ENCODE peak calls at places on chromosomes 4 and X, in seven cellular contexts. L is dorsolateral prefrontal cortex, F is HCT116, S is tibial artery, X is GM10248, Q is type B pancreatic cell, B is body of pancreas. D is an unnamed sample.
A peak's percentile ranks its signal among the peaks of the same experiment; 100 is the strongest.

GRCh38 chrX:86002076-86002896 is 45.1 kb downstream of the CHM start:
- DNase-seq in L (no peak), F (peak; percentile 7), B (no peak), Q (peak; percentile 72), S (no peak), X (peak; percentile 5), D (peak; percentile 17)

GRCh38 chr4:61359301-61359700 is 159.2 kb downstream of the ADGRL3 start:
- DNase-seq in F (no peak), X (no peak), S (no peak), B (no peak), Q (no peak), L (no peak), D (no peak)

GRCh38 chrX:129762448-129762847 is 17.3 kb upstream of the SASH3 start:
- DNase-seq in F (no peak), B (no peak), S (no peak), L (no peak), Q (no peak), X (no peak), D (no peak)

GRCh38 chr4:53861856-53862610 is 202.4 kb downstream of the CHIC2 start:
- DNase-seq in X (no peak), B (no peak), L (no peak), S (no peak), Q (no peak), F (no peak), D (no peak)

GRCh38 chr4:54268151-54268550 is 39.1 kb downstream of the PDGFRA start:
- DNase-seq in X (no peak), Q (no peak), F (no peak), S (no peak), L (no peak), B (no peak), D (no peak)

GRCh38 chr4:11748169-11748872 is 319.6 kb upstream of the HS3ST1 start:
- DNase-seq in S (no peak), Q (no peak), F (peak; percentile 83), X (no peak), B (no peak), L (no peak), D (no peak)

GRCh38 chrX:87338510-87338909 is 179.1 kb upstream of the KLHL4 start:
- DNase-seq in S (no peak), L (no peak), Q (no peak), X (no peak), F (no peak), B (no peak), D (no peak)

GRCh38 chr4:6655924-6656323 is 15.4 kb downstream of the MRFAP1 start:
- DNase-seq in S (no peak), B (no peak), Q (no peak), X (no peak), L (no peak), F (no peak), D (no peak)

GRCh38 chr4:53480909-53481308 is 103.5 kb downstream of the FIP1L1 start:
- DNase-seq in B (no peak), Q (no peak), S (no peak), L (no peak), X (no peak), F (no peak), D (no peak)

GRCh38 chrX:154734101-154734781 is 16.6 kb downstream of the GAB3 start:
- DNase-seq in L (no peak), X (no peak), F (no peak), B (no peak), Q (no peak), S (peak; percentile 72), D (no peak)

GRCh38 chrX:136635235-136635634 is 12.7 kb upstream of the CD40LG start:
- DNase-seq in X (peak; percentile 12), L (no peak), S (no peak), F (no peak), Q (no peak), B (no peak), D (no peak)

GRCh38 chrX:31449975-31450374 is 378.1 kb upstream of the FTHL17 start:
- DNase-seq in S (no peak), L (no peak), F (no peak), Q (no peak), X (no peak), B (no peak), D (no peak)

GRCh38 chr4:87073187-87073569 is 138.4 kb downstream of the AFF1 start:
- DNase-seq in S (no peak), Q (no peak), B (no peak), X (peak; percentile 37), L (no peak), F (no peak), D (no peak)

GRCh38 chr4:68855771-68856170 is 40.0 kb downstream of the UGT2B10 start:
- DNase-seq in S (no peak), L (no peak), Q (no peak), B (no peak), X (no peak), F (no peak), D (no peak)

GRCh38 chr4:4914059-4914820 is 54.8 kb downstream of the MSX1 start:
- DNase-seq in Q (no peak), S (no peak), L (no peak), F (no peak), X (no peak), B (no peak), D (no peak)

GRCh38 chr4:87896020-87896621 is 63.4 kb downstream of the MEPE start:
- DNase-seq in X (no peak), L (peak; percentile 45), S (no peak), B (no peak), F (peak; percentile 87), Q (no peak), D (no peak)

GRCh38 chr4:24771241-24771640 is 24.1 kb upstream of the SOD3 start:
- DNase-seq in B (no peak), X (no peak), L (no peak), Q (no peak), F (no peak), S (no peak), D (no peak)

GRCh38 chr4:129355031-129355430 is 259.1 kb downstream of the C4orf33 start:
- DNase-seq in S (no peak), X (no peak), F (no peak), Q (no peak), B (no peak), L (no peak), D (no peak)

GRCh38 chr4:65951177-65951576 is 280.9 kb upstream of the EPHA5 start:
- DNase-seq in L (no peak), S (no peak), B (no peak), X (no peak), F (no peak), Q (no peak), D (no peak)

GRCh38 chrX:13825178-13825762 is 8.4 kb upstream of the GPM6B start:
- DNase-seq in S (no peak), B (no peak), X (no peak), Q (no peak), L (no peak), F (no peak), D (no peak)

GRCh38 chrX:95367286-95367685 is 1317.4 kb upstream of the DIAPH2 start:
- DNase-seq in S (no peak), L (no peak), X (no peak), B (no peak), Q (no peak), F (no peak), D (no peak)
- TF ChIP-seq CTCF in S (no peak), L (no peak), X (no peak), B (no peak), Q (no peak), F (no peak), D (no peak)

DNA sequence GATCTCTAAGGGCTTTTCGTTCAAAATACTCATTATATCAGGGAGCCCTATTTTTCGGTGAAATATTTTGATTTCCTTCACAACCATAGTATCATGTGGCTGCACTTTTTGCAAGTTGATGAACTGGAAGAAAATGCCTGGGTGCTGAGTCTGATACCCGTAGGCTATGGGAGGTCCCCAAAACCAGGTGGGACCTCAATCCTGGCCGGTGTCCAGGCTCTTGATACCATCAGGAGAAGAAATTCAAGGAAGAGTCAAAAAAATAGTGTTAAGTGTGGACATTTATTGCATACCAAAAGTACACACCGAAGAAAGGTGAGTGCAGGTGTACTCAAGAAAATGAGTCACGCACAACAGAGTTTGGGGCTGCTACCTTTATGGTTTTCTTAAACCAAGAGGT is 30.1 kb downstream of the VCX2 start:
- DNase-seq in S (no peak), X (no peak), L (no peak), F (no peak), Q (no peak), B (no peak), D (no peak)
- TF ChIP-seq CTCF in S (no peak), X (no peak), L (no peak), F (no peak), Q (no peak), B (no peak), D (no peak)

DNA sequence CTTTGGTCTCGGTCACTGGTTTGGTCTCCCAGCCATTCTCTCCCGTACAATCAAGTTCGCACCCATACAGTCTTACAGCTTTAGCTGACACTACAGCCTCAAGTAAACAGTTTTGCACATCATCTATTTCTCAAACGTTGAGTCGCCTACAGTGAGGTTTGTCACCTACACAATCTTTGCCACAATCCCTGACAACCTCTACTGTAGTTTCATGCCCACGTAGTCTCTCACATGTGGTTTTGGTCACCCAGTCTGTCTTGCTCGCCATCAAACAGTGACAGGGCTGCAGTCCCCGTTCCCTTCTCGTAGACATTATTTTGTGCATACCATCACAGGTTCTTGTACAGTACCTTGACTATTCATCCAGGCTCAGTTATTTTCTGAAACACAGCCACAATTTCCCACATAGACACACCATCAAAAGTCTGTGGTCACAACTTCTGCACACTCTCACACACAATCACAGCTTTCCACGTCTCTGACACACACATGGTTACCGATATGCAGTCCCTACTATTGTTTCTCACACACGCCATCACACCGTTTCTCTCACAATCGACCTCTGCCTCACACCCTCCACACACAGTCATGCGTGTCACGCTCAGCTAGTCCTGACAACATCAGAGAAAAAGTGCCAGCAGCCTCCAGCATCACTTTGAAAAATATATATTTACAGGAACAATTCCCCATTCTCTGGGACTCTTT is 5.3 kb upstream of the CFP start:
- DNase-seq in Q (no peak), S (no peak), L (no peak), B (no peak), F (no peak), X (no peak), D (no peak)
- TF ChIP-seq CTCF in Q (no peak), S (no peak), L (no peak), B (no peak), F (no peak), X (no peak), D (no peak)

DNA sequence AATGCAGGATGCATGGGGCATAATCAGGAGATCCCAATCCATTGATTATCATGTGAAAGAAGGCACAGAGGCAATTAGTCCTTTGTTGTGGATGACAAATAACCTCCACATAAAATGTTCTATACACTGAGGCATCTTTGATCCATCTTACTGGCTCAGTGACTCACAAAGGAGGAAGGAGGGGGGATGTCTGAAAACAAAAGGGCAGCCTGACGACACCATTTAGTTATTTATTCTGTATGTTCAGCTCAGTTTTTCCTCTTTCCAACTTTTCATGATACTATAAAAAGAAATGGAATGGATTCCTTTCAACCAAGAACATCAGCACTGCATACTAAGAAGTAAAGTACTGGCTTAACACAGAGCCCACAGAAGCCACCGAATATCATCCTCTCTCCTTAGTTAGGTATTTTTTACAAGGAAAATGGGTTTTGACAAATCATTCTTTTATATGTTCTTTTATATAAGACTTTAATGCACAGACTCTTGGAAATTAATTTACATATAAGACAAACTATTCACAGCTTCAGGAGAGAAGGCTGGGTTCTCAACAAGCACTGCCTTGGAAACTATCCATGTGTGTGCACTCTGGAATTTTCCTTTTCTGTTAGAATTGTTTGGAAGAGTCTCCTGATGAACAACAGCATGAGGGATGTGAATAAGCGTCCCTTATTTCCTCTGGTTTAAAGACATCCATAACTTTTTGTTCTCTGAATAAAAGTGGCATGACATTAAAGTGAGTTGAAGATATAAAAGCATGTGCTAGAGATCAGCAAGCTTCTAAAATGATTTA is 135.6 kb downstream of the TSPAN5 start:
- DNase-seq in L (no peak), Q (no peak), X (no peak), B (no peak), S (no peak), F (peak; percentile 87), D (no peak)
- TF ChIP-seq CTCF in L (no peak), Q (no peak), X (no peak), B (no peak), S (no peak), F (no peak), D (no peak)